ENCODE peak calls at places on chromosomes 12 and 14, in five cellular contexts. B is H9, R is mesendoderm, J is neuronal stem cell, E is H1. S is an unnamed sample.

GRCh38 chr12:51025182-51025747 is 919 bp downstream of the SLC11A2 start:
- DNase-seq in B (no peak), R (no peak), J (no peak), E (no peak), S (no peak)

GRCh38 chr12:6363330-6364036 is 11.9 kb downstream of the SCNN1A start:
- DNase-seq in B (peak), R (peak), J (no peak), E (no peak), S (peak)

GRCh38 chr12:28941248-28941647 is 207.8 kb upstream of the FAR2 start:
- DNase-seq in B (no peak), R (no peak), J (no peak), E (no peak), S (peak)

GRCh38 chr12:82097877-82098276 is 260.3 kb downstream of the CCDC59 start:
- DNase-seq in B (no peak), R (peak), J (no peak), E (no peak), S (no peak)

GRCh38 chr12:115815924-115816323 is 461.6 kb downstream of the MED13L start:
- DNase-seq in B (no peak), R (no peak), J (no peak), E (no peak), S (no peak)

GRCh38 chr12:111685322-111685810 is 390 bp downstream of the BRAP start:
- DNase-seq in B (no peak), R (peak), J (no peak), E (no peak), S (no peak)

GRCh38 chr12:6943719-6944380 is at the start of the genes C12orf57 and RNU7-1:
- DNase-seq in B (peak), R (peak), J (peak), E (no peak), S (peak)

GRCh38 chr14:85463512-85463911 is 66.4 kb upstream of the FLRT2 start:
- DNase-seq in B (no peak), R (peak), J (no peak), E (no peak), S (no peak)

GRCh38 chr14:32697704-32698103 is 241.0 kb upstream of the NPAS3 start:
- DNase-seq in B (no peak), R (no peak), J (no peak), E (no peak), S (peak)

GRCh38 chr12:76020281-76020680 is 11.3 kb downstream of the PHLDA1 start:
- DNase-seq in B (no peak), R (peak), J (no peak), E (no peak), S (peak)

GRCh38 chr14:92458959-92459478 is 54.6 kb upstream of the RIN3 start:
- DNase-seq in B (peak), R (no peak), J (no peak), E (no peak), S (no peak)

GRCh38 chr14:104014764-104015163 is 70.7 kb upstream of the ASPG start:
- DNase-seq in B (no peak), R (no peak), J (no peak), E (no peak), S (no peak)

GRCh38 chr14:87601011-87601410 is 392.0 kb downstream of the GALC start:
- DNase-seq in B (no peak), R (no peak), J (no peak), E (no peak), S (no peak)

GRCh38 chr12:77979597-77980250 is 149.0 kb downstream of the NAV3 start:
- DNase-seq in B (no peak), R (no peak), J (no peak), E (no peak), S (peak)

GRCh38 chr12:94010307-94010706 is 138.1 kb upstream of the PLXNC1 start:
- DNase-seq in B (peak), R (peak), J (no peak), E (peak), S (no peak)

GRCh38 chr12:114425031-114425626 is 19.2 kb upstream of the TBX5 start:
- DNase-seq in B (no peak), R (no peak), J (no peak), E (no peak), S (peak)

GRCh38 chr12:6685814-6686213 is 3.4 kb downstream of the ZNF384 start:
- DNase-seq in B (no peak), R (no peak), J (no peak), E (no peak), S (no peak)

GRCh38 chr12:89351489-89352241 is 636 bp downstream of the DUSP6 start:
- DNase-seq in B (no peak), R (no peak), J (no peak), E (no peak), S (peak)

GRCh38 chr12:83322816-83323215 is 636.1 kb downstream of the TMTC2 start:
- DNase-seq in B (no peak), R (no peak), J (no peak), E (no peak), S (no peak)

GRCh38 chr12:114499338-114499737 is 93.4 kb upstream of the TBX5 start:
- DNase-seq in B (no peak), R (no peak), J (no peak), E (no peak), S (peak)

GRCh38 chr14:22231022-22231421 is 358.0 kb downstream of the DAD1 start:
- DNase-seq in B (no peak), R (no peak), J (no peak), E (no peak), S (no peak)

GRCh38 chr12:65696227-65696626 is 128.1 kb upstream of the HMGA2 start:
- DNase-seq in B (no peak), R (no peak), J (no peak), E (no peak), S (peak)

GRCh38 chr12:27571463-27571862 is 47.5 kb downstream of the PPFIBP1 start:
- DNase-seq in B (no peak), R (no peak), J (no peak), E (no peak), S (peak)

GRCh38 chr12:111546758-111547383 is 52.2 kb downstream of the ATXN2 start:
- DNase-seq in B (no peak), R (no peak), J (no peak), E (no peak), S (peak)

GRCh38 chr14:68676511-68676943 is 116.3 kb downstream of the ZFP36L1 start:
- DNase-seq in B (no peak), R (no peak), J (no peak), E (no peak), S (no peak)

GRCh38 chr12:110149104-110149660 is 25.0 kb downstream of the IFT81 start:
- DNase-seq in B (no peak), R (no peak), J (no peak), E (no peak), S (no peak)

GRCh38 chr12:92802906-92803305 is 100.1 kb downstream of the PLEKHG7 start:
- DNase-seq in B (no peak), R (no peak), J (no peak), E (no peak), S (no peak)

GRCh38 chr14:96349286-96350075 is 13.7 kb downstream of the ATG2B start:
- DNase-seq in B (peak), R (peak), J (no peak), E (no peak), S (no peak)

GRCh38 chr14:80958258-80958657 is 2.8 kb downstream of the TSHR start:
- DNase-seq in B (no peak), R (no peak), J (no peak), E (no peak), S (no peak)

GRCh38 chr14:84208451-84208850 is 1321.5 kb upstream of the FLRT2 start:
- DNase-seq in B (no peak), R (no peak), J (no peak), E (no peak), S (no peak)

GRCh38 chr12:7113389-7113871 is 4.4 kb upstream of the C1RL start:
- DNase-seq in B (no peak), R (peak), J (no peak), E (no peak), S (peak)

GRCh38 chr12:106086696-106087095 is 52.1 kb downstream of the NUAK1 start:
- DNase-seq in B (no peak), R (no peak), J (no peak), E (no peak), S (no peak)

GRCh38 chr12:122724641-122725243 is 5.9 kb downstream of the HCAR1 start:
- DNase-seq in B (no peak), R (no peak), J (no peak), E (no peak), S (no peak)

GRCh38 chr12:124863409-124864325 is at the start of gene SCARB1:
- DNase-seq in B (peak), R (peak), J (peak), E (peak), S (peak)

GRCh38 chr12:131494141-131494733 is 216.7 kb upstream of the SFSWAP start:
- DNase-seq in B (peak), R (no peak), J (no peak), E (no peak), S (no peak)

GRCh38 chr14:97218713-97219355 is 421.7 kb downstream of the VRK1 start:
- DNase-seq in B (peak), R (peak), J (peak), E (peak), S (no peak)

GRCh38 chr12:100521958-100522357 is 48.3 kb downstream of the NR1H4 start:
- DNase-seq in B (no peak), R (peak), J (no peak), E (no peak), S (no peak)

GRCh38 chr12:100518376-100518775 is 44.7 kb downstream of the NR1H4 start:
- DNase-seq in B (no peak), R (no peak), J (no peak), E (no peak), S (no peak)

GRCh38 chr12:100515956-100516355 is 42.3 kb downstream of the NR1H4 start:
- DNase-seq in B (no peak), R (no peak), J (no peak), E (no peak), S (no peak)

GRCh38 chr12:100520048-100520769 is 46.5 kb downstream of the NR1H4 start:
- DNase-seq in B (no peak), R (no peak), J (no peak), E (no peak), S (no peak)
- H3K23ac ChIP-seq in B (no peak), R (no peak), J (no peak), E (no peak), S (no peak)

DNA sequence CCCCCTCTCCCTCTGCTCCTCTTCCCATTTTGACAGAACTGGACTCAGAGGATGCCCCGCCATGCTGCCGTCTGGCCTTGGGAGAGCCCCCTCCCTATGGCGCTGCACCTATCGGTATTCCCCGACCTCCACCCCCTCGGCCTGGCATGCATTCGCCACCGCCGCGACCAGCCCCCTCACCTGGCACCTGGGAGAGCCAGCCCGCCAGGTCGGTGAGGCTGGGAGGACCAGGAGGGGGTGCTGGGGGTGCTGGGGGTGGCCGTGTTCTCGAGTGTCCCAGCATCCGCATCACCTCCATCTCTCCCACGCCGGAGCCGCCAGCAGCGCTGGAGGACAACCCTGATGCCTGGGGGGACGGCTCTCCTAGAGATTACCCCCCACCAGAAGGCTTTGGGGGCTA is 1.5 kb downstream of the NFATC4 start:
- DNase-seq in B (no peak), R (no peak), J (no peak), E (no peak), S (no peak)
- H3K23ac ChIP-seq in B (no peak), R (no peak), J (no peak), E (no peak), S (peak)

GRCh38 chr12:4725057-4725456 is 4.9 kb downstream of the GALNT8 start:
- DNase-seq in B (no peak), R (no peak), J (no peak), E (no peak), S (no peak)

GRCh38 chr12:4720637-4720995 is 416 bp downstream of the GALNT8 start:
- DNase-seq in B (peak), R (peak), J (no peak), E (peak), S (no peak)

GRCh38 chr12:4717806-4718205 is 2.4 kb upstream of the GALNT8 start:
- DNase-seq in B (no peak), R (peak), J (no peak), E (no peak), S (no peak)

GRCh38 chr12:4723226-4723625 is 3.0 kb downstream of the GALNT8 start:
- DNase-seq in B (no peak), R (no peak), J (no peak), E (no peak), S (no peak)

GRCh38 chr12:4719821-4720636 is at the start of gene GALNT8:
- DNase-seq in B (no peak), R (peak), J (no peak), E (no peak), S (no peak)
- H3K23ac ChIP-seq in B (no peak), R (no peak), J (no peak), E (no peak), S (no peak)

DNA sequence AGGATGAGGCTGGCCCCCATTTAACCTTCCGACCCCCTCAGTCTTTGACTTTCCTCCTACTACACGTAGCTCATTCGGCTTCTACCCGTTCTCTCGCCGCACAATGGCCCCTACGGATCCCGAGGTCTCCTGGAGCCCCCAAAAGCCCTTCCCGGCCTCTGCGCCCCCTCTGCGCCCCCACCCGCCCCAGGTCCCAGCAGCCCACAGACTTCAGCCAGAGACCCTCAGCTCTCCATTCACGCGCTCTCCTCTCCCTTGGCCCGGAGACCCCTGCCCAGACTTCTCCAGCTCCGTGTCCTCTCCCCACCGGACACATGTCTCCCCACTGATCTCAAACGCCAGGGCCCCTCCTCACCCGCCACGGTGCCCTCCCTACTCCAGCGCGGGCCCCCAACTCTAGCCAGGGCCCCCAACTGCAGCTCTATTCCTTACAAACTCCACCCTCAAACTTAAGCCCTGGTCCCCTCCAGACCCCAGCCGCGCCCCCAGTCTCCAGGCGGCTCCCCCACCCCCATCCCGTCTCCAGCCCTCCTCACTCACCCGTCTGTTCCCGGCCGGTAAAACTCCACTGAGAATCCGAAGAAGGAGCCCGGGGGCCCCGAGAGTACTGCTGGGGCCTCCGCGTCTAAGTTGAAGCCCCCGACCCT is 502 bp downstream of the ITGA5 start:
- DNase-seq in B (no peak), R (no peak), J (no peak), E (no peak), S (no peak)
- H3K23ac ChIP-seq in B (no peak), R (peak), J (peak), E (no peak), S (peak)

GRCh38 chr14:37709419-37710195 is 114.2 kb downstream of the TTC6 start:
- DNase-seq in B (no peak), R (peak), J (no peak), E (no peak), S (peak)

GRCh38 chr14:37708481-37708880 is 113.1 kb downstream of the TTC6 start:
- DNase-seq in B (no peak), R (no peak), J (no peak), E (no peak), S (peak)

GRCh38 chr14:37707716-37708115 is 112.3 kb downstream of the TTC6 start:
- DNase-seq in B (no peak), R (no peak), J (no peak), E (no peak), S (peak)

GRCh38 chr14:37712976-37713431 is 117.6 kb downstream of the TTC6 start:
- DNase-seq in B (no peak), R (no peak), J (no peak), E (no peak), S (no peak)

DNA sequence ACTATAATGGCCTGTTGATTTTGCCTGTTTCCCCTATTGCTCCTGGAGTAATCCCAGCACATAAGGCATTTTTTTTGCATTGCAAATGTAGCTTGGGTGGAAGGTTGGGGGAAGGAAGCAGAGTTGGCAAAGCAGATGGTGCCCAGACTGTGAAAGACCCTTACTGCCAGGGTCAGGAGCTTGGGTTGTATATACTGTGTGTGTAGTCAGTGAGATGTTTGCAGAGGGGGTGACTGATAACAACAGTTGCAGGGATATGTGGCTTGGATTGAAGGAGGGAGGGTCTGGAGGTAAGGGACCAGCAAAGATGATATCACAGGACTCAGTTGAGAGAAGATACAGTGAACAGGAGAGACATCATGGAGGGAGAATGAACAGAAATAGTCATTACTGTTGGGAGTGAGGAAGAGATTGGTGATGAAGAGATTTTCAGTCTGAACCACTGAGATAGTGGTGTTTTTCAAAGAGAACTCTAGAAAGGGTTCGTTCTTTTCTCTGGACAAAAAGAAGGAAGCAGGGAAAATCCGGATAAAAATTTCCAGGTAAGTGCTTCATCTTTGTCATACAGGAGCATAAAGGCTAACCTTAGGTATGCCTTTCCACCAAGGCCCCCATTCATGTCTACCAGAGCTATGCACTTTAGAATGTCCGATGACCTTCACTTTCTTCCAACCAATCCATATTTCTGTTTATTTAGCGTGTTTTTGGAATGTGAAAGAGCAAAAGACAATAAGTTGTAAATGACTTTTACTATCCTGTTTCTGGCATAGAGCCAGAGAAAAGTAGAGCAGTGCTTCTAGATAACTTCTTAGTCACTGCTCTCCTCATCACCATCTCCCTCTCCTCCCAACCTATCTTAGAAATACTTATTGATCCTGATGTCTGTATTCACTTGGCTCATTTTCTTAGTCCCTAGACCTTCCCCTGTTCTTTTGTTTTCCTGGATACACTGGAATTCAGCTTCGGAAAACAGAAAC is 116.4 kb downstream of the TTC6 start:
- DNase-seq in B (no peak), R (no peak), J (no peak), E (no peak), S (no peak)
- H3K23ac ChIP-seq in B (no peak), R (no peak), J (no peak), E (no peak), S (no peak)

DNA sequence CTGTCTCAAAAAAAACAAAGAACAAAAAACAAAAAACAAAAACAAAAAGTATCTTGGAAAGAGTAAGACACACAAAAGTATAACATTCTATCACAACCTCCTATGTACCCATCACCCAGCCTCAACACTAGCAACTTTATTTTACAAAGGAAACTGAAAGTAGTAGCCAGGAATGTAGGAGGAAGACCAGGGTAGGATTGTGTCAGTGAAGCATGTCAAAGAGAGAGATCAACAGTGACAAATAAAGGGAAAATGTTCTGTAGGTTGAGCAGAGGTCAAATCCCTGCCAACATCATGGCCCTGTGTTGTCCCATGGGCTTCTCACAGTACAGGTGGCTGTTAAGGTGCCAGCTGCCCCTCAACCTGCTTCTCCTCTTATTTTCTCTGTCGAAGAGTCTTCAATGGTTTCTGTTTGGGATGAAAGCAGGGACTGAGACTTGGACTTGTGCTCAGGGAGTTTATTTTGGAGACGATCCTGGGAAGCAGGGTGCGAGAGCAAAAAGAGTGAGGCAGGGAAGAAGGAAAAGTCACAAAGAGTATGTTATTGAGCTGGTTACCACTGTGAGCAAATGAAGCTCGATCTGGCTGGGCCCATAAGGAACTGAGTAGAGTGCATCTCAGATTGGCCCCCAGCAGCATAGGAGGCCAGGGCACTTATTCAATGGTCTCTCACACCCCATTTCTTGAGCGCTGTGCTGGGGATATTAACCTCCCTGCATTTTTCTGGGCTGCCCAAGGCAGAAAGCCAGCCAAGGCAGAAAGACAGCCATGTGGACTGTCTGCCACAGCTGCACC is 29.4 kb upstream of the CTDSP2 start:
- DNase-seq in B (no peak), R (no peak), J (no peak), E (no peak), S (no peak)
- H3K23ac ChIP-seq in B (no peak), R (no peak), J (no peak), E (no peak), S (peak)

S was measured in IMR-90.